ENCODE peak calls at places on chromosomes 3 and 15, in six cellular contexts. O is H9, X is IMR-90, H is trophoblast cell, F is H1, Z is mesenchymal stem cell. U is an unnamed sample. For H3K9me3 and H3K79me1, the result is how much of the 10 kb centered on the place peaks cover.

GRCh38 chr15:58705105-58705504 is 44.4 kb downstream of the ADAM10 start:
- DNase-seq in O (no peak), H (no peak), Z (no peak), X (no peak), F (no peak), U (no peak)

GRCh38 chr15:51917493-51917892 is 54.1 kb downstream of the LEO1 start:
- DNase-seq in X (peak), H (no peak), Z (peak), O (peak), F (no peak), U (no peak)

GRCh38 chr15:61228025-61228901 is 839 bp downstream of the RORA start:
- DNase-seq in H (no peak), F (peak), X (peak), Z (peak), O (peak), U (peak)

GRCh38 chr3:50572801-50573371 is 3.6 kb downstream of the HEMK1 start:
- DNase-seq in Z (no peak), X (no peak), O (no peak), H (no peak), F (no peak), U (no peak)

GRCh38 chr3:152127058-152127457 is 141.7 kb upstream of the MBNL1 start:
- DNase-seq in F (no peak), O (no peak), X (no peak), H (no peak), Z (peak), U (no peak)

GRCh38 chr3:42476225-42477160 is 25.9 kb upstream of the VIPR1 start:
- DNase-seq in O (no peak), X (no peak), Z (peak), F (no peak), H (peak), U (no peak)

GRCh38 chr3:32303051-32303786 is 64.7 kb downstream of the CMTM8 start:
- DNase-seq in O (no peak), Z (no peak), H (peak), F (no peak), X (no peak), U (no peak)

GRCh38 chr3:182486459-182486858 is 306.8 kb upstream of the ATP11B start:
- DNase-seq in Z (no peak), X (no peak), H (no peak), O (no peak), F (no peak), U (no peak)

GRCh38 chr3:177146646-177147045 is 50.6 kb downstream of the TBL1XR1 start:
- DNase-seq in F (no peak), H (no peak), O (no peak), X (peak), Z (no peak), U (no peak)

GRCh38 chr15:88703533-88703932 is 64.7 kb downstream of the ISG20 start:
- DNase-seq in O (no peak), H (no peak), F (no peak), Z (no peak), X (no peak), U (no peak)

GRCh38 chr3:190862209-190863118 is at the start of gene GMNC:
- DNase-seq in Z (peak), F (peak), H (peak), O (peak), X (peak), U (peak)

GRCh38 chr3:46887980-46888494 is 10.5 kb downstream of the PTH1R start:
- DNase-seq in H (no peak), O (no peak), Z (no peak), F (no peak), X (no peak), U (no peak)

GRCh38 chr3:69085543-69086132 is 901 bp downstream of the ARL6IP5 start:
- DNase-seq in Z (peak), F (no peak), X (no peak), O (no peak), H (no peak), U (no peak)

GRCh38 chr3:71444028-71444860 is 139.3 kb downstream of the FOXP1 start:
- DNase-seq in F (no peak), Z (peak), X (peak), O (no peak), H (no peak), U (no peak)

GRCh38 chr15:78343431-78343830 is 3.3 kb downstream of the CRABP1 start:
- DNase-seq in X (no peak), Z (no peak), O (no peak), F (no peak), H (no peak), U (no peak)

GRCh38 chr3:144496116-144496835 is 524.7 kb downstream of the DIPK2A start:
- DNase-seq in H (no peak), F (no peak), X (no peak), O (no peak), Z (no peak), U (no peak)

GRCh38 chr15:42010434-42010833 is 10.4 kb downstream of the PLA2G4E start:
- DNase-seq in H (peak), X (no peak), Z (peak), O (no peak), F (no peak), U (no peak)

GRCh38 chr3:20561166-20561565 is 375.2 kb upstream of the SGO1 start:
- DNase-seq in Z (no peak), X (no peak), F (no peak), H (no peak), O (no peak), U (no peak)

GRCh38 chr3:20563985-20564384 is 378.0 kb upstream of the SGO1 start:
- DNase-seq in F (no peak), H (no peak), Z (no peak), O (no peak), X (no peak), U (no peak)

GRCh38 chr3:20569310-20569709 is 383.3 kb upstream of the SGO1 start:
- DNase-seq in X (no peak), H (no peak), O (no peak), Z (no peak), F (no peak), U (no peak)

GRCh38 chr3:20563236-20563635 is 377.2 kb upstream of the SGO1 start:
- DNase-seq in X (no peak), O (no peak), Z (no peak), H (no peak), F (no peak), U (no peak)

DNA sequence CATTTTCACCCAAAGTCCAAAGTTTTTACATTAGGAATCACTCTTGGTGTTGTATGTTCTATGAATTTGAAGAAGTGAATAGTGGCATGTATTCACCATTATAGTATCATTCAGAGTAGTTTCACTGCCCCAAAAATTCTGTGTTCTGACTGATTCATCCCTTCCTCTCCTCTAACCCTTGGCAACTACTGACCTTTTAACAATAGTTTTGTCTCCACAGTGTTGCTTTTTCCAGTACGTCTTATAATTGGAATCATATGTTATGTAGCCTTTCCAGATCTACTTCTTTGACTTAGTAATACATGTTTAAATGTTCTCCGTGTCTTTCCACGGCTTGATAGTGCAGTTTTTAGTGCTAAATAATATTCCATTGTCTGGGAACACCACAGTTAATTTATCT is 379.0 kb upstream of the SGO1 start:
- DNase-seq in Z (no peak), X (no peak), F (no peak), O (no peak), H (no peak), U (no peak)
- H3K9me3 ChIP-seq in Z (under half), X (under half), F (under half), O (under half), H (under half), U (under half)

GRCh38 chr15:43511012-43511885 is 6.2 kb upstream of the MAP1A start:
- DNase-seq in F (peak), X (no peak), Z (peak), H (peak), O (peak), U (no peak)
- H4K91ac ChIP-seq in F (no peak), X (no peak), Z (peak), H (no peak), O (no peak), U (no peak)

DNA sequence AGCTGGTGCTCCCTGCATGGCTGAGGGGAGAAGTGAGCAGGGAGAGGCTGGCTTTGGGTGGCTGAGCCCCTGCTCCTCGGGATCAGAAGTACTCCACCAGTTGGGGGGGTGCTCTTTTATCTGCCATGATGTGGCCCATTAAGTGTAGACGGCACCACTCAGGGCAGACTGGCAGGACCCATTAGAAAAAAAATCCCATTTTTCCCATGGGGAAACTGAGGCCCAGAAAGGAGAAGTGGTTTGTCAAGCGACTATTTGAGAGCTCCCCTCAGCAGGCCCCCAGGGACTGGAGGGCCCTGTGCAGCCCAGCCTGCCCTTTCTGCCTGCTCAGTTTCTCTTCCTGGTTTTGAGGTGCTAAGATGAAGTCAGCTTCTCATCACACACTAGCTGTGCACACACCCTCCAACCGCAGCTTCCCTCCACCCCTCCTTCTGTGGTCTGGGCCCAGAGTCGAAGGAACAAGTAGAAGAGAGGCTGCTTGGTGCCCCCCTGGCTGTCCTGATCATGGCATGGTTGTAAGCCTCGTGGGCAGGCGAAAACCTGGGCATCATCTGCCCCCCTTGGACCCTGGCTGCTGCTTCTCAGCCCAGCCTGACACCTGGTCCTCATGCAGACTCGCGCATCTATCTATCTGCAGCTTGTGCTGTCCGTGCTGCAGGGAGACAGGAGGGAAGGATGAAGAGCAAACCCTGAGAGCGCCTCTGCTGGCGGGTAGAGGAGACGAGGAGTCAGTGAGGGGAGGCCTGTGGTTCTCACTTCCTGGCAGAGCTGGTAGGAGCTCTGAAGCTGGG is 5.6 kb downstream of the CSK start:
- DNase-seq in F (peak), X (peak), Z (peak), H (no peak), O (peak), U (no peak)
- H3K79me1 ChIP-seq in F (under half), X (under half), Z (under half), H (under half), O (under half), U (under half)

GRCh38 chr15:85772668-85773067 is 22.1 kb downstream of the KLHL25 start:
- DNase-seq in O (no peak), H (no peak), X (no peak), Z (no peak), F (no peak), U (no peak)
- H3K9me3 ChIP-seq in O (under half), H (under half), X (under half), Z (under half), F (under half), U (under half)

GRCh38 chr3:150613709-150614480 is 10.8 kb downstream of the SELENOT start:
- DNase-seq in O (no peak), Z (no peak), X (no peak), H (no peak), F (no peak), U (no peak)
- H4K91ac ChIP-seq in O (no peak), Z (no peak), X (no peak), H (no peak), F (no peak), U (no peak)

GRCh38 chr15:94125131-94125530 is 106.2 kb upstream of the MCTP2 start:
- DNase-seq in O (no peak), F (no peak), H (no peak), Z (no peak), X (peak), U (no peak)

GRCh38 chr15:94119923-94120775 is 111.2 kb upstream of the MCTP2 start:
- DNase-seq in X (peak), O (peak), Z (peak), H (peak), F (peak), U (peak)

GRCh38 chr15:94126999-94127398 is 104.4 kb upstream of the MCTP2 start:
- DNase-seq in Z (no peak), F (no peak), O (no peak), H (no peak), X (no peak), U (no peak)

DNA sequence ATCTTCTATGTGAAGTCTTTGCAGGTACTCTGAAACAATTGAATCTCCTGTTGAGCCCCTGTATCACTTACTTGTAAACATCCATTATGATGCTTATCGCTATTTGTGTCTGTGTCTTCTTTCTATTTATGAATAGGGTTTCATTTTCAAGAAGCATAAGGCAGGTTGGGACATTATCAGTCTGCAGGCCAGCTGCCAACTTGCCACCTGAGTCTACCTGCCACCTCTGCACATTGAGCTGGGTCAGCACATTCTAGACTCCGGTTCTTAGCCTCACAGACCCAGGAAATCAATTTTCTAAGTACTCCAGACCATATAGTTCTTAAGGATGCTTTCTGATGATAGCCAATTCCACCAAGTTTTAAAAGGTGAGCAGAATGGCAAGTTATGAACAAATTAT is 105.7 kb upstream of the MCTP2 start:
- DNase-seq in O (no peak), Z (no peak), H (no peak), F (no peak), X (no peak), U (no peak)
- H3K79me1 ChIP-seq in O (under half), Z (under half), H (under half), F (under half), X (under half), U (under half)